ENCODE peak calls at places on chromosomes 3 and 15, in four cellular contexts. U is psoas muscle, Q is cardiac muscle cell, I is fibroblast of lung. O is an unnamed sample. For H3K4me1, the result is how much of the 10 kb centered on the place peaks cover.

GRCh38 chr3:62318365-62318751 is 55.0 kb downstream of the FEZF2 start:
- DNase-seq in U (no peak), Q (no peak), I (no peak), O (no peak)

GRCh38 chr3:194084284-194084683 is 51.7 kb upstream of the HES1 start:
- DNase-seq in U (no peak), Q (no peak), I (no peak), O (no peak)

GRCh38 chr3:153961498-153961897 is 159.7 kb upstream of the ARHGEF26 start:
- DNase-seq in U (no peak), Q (peak), I (no peak), O (no peak)

GRCh38 chr3:160226026-160226739 is 961 bp downstream of the C3orf80 start:
- DNase-seq in U (no peak), Q (peak), I (no peak), O (no peak)

GRCh38 chr15:67068724-67069400 is 3.5 kb downstream of the SMAD3 start:
- DNase-seq in U (no peak), Q (no peak), I (peak), O (no peak)

GRCh38 chr3:122232485-122232884 is 49.0 kb downstream of the CASR start:
- DNase-seq in U (no peak), Q (no peak), I (no peak), O (no peak)

GRCh38 chr15:55741592-55742497 is 1.1 kb downstream of the PRTG start:
- DNase-seq in U (no peak), Q (peak), I (no peak), O (no peak)

GRCh38 chr3:154615451-154615850 is 185.5 kb upstream of the GPR149 start:
- DNase-seq in U (no peak), Q (no peak), I (no peak), O (peak)

GRCh38 chr15:29470794-29471193 is 201.2 kb upstream of the NSMCE3 start:
- DNase-seq in U (no peak), Q (no peak), I (no peak), O (no peak)

GRCh38 chr15:48899793-48900192 is 21.9 kb downstream of the EID1 start:
- DNase-seq in U (no peak), Q (no peak), I (no peak), O (no peak)

GRCh38 chr3:49531218-49531617 is 23.1 kb upstream of the BSN start:
- DNase-seq in U (no peak), Q (no peak), I (no peak), O (no peak)

GRCh38 chr3:13947912-13948311 is 68.0 kb upstream of the WNT7A start:
- DNase-seq in U (no peak), Q (peak), I (no peak), O (no peak)

GRCh38 chr15:40957581-40958051 is 4.3 kb downstream of the CHAC1 start:
- DNase-seq in U (peak), Q (no peak), I (no peak), O (no peak)

GRCh38 chr3:85781806-85782205 is 823.0 kb downstream of the CADM2 start:
- DNase-seq in U (no peak), Q (no peak), I (peak), O (no peak)

GRCh38 chr15:41979493-41980266 is 7.3 kb upstream of the EHD4 start:
- DNase-seq in U (no peak), Q (no peak), I (no peak), O (no peak)

GRCh38 chr3:123562547-123562946 is 22.3 kb downstream of the HACD2 start:
- DNase-seq in U (no peak), Q (no peak), I (no peak), O (no peak)

DNA sequence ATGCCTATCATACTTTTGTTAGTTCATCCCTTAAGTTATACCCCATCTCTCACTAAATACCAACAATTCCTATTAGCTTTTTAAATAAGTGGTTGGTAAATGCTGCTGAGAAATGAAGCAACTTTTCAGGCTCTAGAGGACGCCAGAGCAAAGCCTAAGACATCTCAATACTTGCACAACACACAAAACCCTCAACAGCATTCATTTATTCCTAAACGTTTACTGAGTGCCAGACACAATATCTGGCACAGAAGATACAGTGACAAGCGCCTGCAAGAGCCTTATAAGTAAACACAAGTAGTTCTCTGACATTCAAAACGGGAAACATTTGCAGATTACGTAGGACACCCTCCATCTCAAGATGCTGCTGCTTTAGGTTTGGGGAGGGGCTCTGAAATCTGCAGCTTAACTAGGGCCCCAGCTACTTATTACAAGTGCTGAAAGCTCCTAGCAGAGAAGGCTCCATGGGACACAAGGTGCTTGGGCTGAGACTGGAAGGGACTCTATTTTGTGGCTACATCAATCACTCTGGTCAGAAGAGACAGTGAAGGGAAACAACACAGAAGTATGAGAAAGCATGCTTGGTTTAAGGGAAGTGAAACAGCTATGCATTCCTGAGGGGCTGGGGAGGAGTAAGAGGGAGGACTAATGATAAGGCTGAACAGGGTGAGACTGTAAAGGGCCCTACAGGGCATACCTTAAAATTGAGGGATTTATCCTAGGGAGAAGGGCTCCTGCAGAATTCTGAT is 311.3 kb downstream of the PLCL2 start:
- DNase-seq in U (no peak), Q (peak), I (peak), O (no peak)
- TF ChIP-seq CTCF in U (peak), Q (peak), I (peak), O (no peak)

DNA sequence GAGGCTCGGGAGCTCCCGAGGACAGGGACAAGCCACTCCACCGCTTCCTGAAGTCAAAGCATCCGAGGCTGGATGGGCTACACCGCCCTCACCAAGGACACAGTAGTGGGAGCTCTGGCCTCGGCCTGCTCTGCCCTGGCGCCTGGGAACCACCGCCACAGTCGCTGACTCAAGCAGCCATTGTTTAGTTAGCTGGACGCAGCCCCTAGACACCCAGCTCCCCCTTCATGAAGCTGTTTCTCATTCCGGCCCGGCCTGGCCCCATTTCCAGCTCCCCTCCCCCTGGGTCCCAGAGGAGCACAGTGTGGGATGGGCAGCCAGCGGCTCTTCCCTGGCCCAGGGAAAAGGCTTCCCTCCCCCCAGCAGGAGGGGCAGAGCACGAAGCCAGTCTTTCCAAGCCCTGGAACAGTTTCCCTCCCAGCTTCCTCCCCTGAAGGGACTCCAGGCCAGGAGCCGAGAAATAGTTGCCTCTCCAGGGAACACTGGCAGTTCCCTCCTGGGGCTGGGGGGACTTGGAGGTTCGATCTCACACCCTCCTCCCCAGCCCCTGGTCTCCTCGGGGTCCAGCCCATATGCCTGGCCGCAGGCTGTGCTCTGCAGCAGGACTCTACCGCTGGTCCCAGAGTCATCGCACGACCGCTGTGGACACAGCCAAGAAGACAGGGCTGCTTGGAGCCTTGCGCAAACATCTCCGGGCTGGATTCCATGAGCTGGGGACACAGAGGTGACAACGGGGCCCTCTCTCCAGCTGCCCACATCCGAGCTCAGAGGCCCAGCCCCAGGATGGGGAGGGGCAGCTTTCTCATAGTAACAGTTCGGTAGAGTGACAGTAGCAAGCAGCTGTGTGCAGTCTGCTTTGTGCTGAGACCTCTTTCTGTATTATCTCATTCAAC is 10.0 kb downstream of the PLXND1 start:
- DNase-seq in U (peak), Q (peak), I (peak), O (no peak)
- H3K4me1 ChIP-seq in U (half or more), Q (under half), I (half or more), O (under half)

GRCh38 chr3:195878424-195879274 is 29.7 kb downstream of the TNK2 start:
- DNase-seq in U (no peak), Q (no peak), I (no peak), O (no peak)
- H3K27ac ChIP-seq in U (peak), Q (peak), I (no peak), O (no peak)

GRCh38 chr15:79213650-79214049 is 68.9 kb upstream of the ANKRD34C start:
- DNase-seq in U (no peak), Q (no peak), I (no peak), O (no peak)

GRCh38 chr15:79221696-79222095 is 60.8 kb upstream of the ANKRD34C start:
- DNase-seq in U (no peak), Q (no peak), I (no peak), O (peak)

GRCh38 chr15:79219393-79220056 is 63.0 kb upstream of the ANKRD34C start:
- DNase-seq in U (no peak), Q (peak), I (no peak), O (no peak)

GRCh38 chr15:79218588-79219200 is 63.8 kb upstream of the ANKRD34C start:
- DNase-seq in U (no peak), Q (peak), I (peak), O (no peak)
- TF ChIP-seq CTCF in U (peak), Q (peak), I (peak), O (peak)

DNA sequence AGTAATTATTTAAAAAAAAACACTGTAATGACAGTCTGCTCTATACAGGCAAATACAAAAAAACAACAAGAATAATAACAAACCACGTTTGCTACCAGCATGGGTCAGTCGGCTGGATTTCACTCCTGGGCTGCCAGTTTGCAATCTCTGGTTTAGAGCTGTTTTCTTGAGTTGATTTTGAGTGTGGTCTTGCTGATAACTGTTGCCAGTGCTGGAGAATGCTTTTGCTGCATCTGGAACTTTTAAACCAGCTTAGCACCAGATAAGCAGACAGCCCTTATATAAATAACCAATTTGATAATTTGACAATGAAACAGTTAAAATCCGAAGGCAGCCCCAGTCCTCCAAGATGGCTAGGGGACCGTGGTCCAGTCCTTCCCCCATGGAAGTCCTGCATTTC is 14.0 kb upstream of the CTDSPL start:
- DNase-seq in U (no peak), Q (no peak), I (no peak), O (no peak)
- H3K4me1 ChIP-seq in U (under half), Q (under half), I (under half), O (under half)

O was measured in foreskin keratinocyte.